ENCODE peak calls at places on chromosome 7, in ten cellular contexts. P is A549, L is left ventricle myocardium inferior, J is heart right ventricle, A is tibial artery, W is hepatocyte, S is H7, H is endodermal cell, R is fibroblast of pulmonary artery, C is cardiac muscle cell. D is an unnamed sample.

GRCh38 chr7:54841772-54842707 is 83.0 kb upstream of the SEC61G start:
- DNase-seq in P (peak), L (peak), J (peak), A (no peak), W (no peak), S (peak), H (peak), R (peak), C (peak), D (no peak)

GRCh38 chr7:155007947-155008346 is 5.0 kb upstream of the PAXIP1 start:
- DNase-seq in P (peak), L (no peak), J (no peak), A (no peak), W (no peak), S (peak), H (peak), R (peak), C (peak), D (no peak)

GRCh38 chr7:102841290-102841689 is 71.5 kb upstream of the LRRC17 start:
- DNase-seq in P (no peak), L (no peak), J (no peak), A (no peak), W (no peak), S (no peak), H (no peak), R (peak), C (no peak), D (no peak)

GRCh38 chr7:111168182-111168581 is 77.3 kb downstream of the LRRN3 start:
- DNase-seq in P (no peak), L (no peak), J (no peak), A (no peak), W (peak), S (no peak), H (no peak), R (peak), C (no peak), D (no peak)

GRCh38 chr7:114806590-114807167 is 115.2 kb upstream of the MDFIC start:
- DNase-seq in P (no peak), L (no peak), J (no peak), A (no peak), W (peak), S (no peak), H (no peak), R (peak), C (no peak), D (no peak)

GRCh38 chr7:47570649-47571050 is 11.3 kb downstream of the TNS3 start:
- DNase-seq in P (no peak), L (no peak), J (peak), A (peak), W (no peak), S (no peak), H (no peak), R (peak), C (no peak), D (peak)

GRCh38 chr7:3021825-3022224 is 21.8 kb downstream of the CARD11 start:
- DNase-seq in P (no peak), L (no peak), J (no peak), A (no peak), W (no peak), S (no peak), H (no peak), R (peak), C (no peak), D (no peak)

GRCh38 chr7:132261296-132261695 is 315.0 kb downstream of the PLXNA4 start:
- DNase-seq in P (no peak), L (no peak), J (no peak), A (no peak), W (no peak), S (no peak), H (no peak), R (no peak), C (no peak), D (no peak)

GRCh38 chr7:2175091-2175490 is 57.7 kb downstream of the MAD1L1 start:
- DNase-seq in P (no peak), L (no peak), J (no peak), A (peak), W (peak), S (no peak), H (no peak), R (no peak), C (peak), D (no peak)

GRCh38 chr7:111872411-111872810 is 310.1 kb upstream of the IMMP2L start:
- DNase-seq in P (no peak), L (no peak), J (no peak), A (no peak), W (no peak), S (no peak), H (no peak), R (no peak), C (no peak), D (no peak)

GRCh38 chr7:158858592-158859503 is 2.5 kb downstream of the DYNC2I1 start:
- DNase-seq in P (peak), L (no peak), J (no peak), A (no peak), W (no peak), S (peak), H (peak), R (peak), C (peak), D (no peak)
- H3K4me3 ChIP-seq in P (peak), L (no peak), J (no peak), A (no peak), W (no peak), S (no peak), H (peak), R (no peak), C (no peak), D (no peak)

GRCh38 chr7:45088146-45088701 is 545 bp downstream of the NACAD start:
- DNase-seq in P (no peak), L (no peak), J (no peak), A (no peak), W (no peak), S (no peak), H (no peak), R (no peak), C (no peak), D (no peak)
- H3K4me3 ChIP-seq in P (no peak), L (peak), J (peak), A (peak), W (peak), S (peak), H (peak), R (peak), C (peak), D (no peak)

GRCh38 chr7:39624935-39625694 is 1.7 kb downstream of the RALA start:
- DNase-seq in P (no peak), L (no peak), J (no peak), A (no peak), W (no peak), S (no peak), H (no peak), R (peak), C (no peak), D (no peak)
- H3K4me3 ChIP-seq in P (peak), L (peak), J (peak), A (no peak), W (peak), S (no peak), H (peak), R (peak), C (peak), D (no peak)

GRCh38 chr7:35250941-35251340 is 3.0 kb downstream of the TBX20 start:
- DNase-seq in P (no peak), L (no peak), J (no peak), A (no peak), W (no peak), S (no peak), H (no peak), R (no peak), C (peak), D (no peak)

GRCh38 chr7:35250452-35250851 is 3.4 kb downstream of the TBX20 start:
- DNase-seq in P (no peak), L (no peak), J (no peak), A (no peak), W (no peak), S (no peak), H (no peak), R (no peak), C (no peak), D (no peak)

GRCh38 chr7:35248576-35249536 is 5.0 kb downstream of the TBX20 start:
- DNase-seq in P (no peak), L (no peak), J (no peak), A (no peak), W (no peak), S (peak), H (peak), R (no peak), C (peak), D (no peak)

GRCh38 chr7:35251606-35252310 is 2.1 kb downstream of the TBX20 start:
- DNase-seq in P (no peak), L (no peak), J (no peak), A (no peak), W (no peak), S (peak), H (no peak), R (no peak), C (no peak), D (no peak)

GRCh38 chr7:35249537-35249907 is 4.4 kb downstream of the TBX20 start:
- DNase-seq in P (no peak), L (peak), J (no peak), A (no peak), W (no peak), S (peak), H (peak), R (no peak), C (peak), D (no peak)
- H3K4me3 ChIP-seq in P (no peak), L (peak), J (peak), A (no peak), W (no peak), S (peak), H (peak), R (peak), C (peak), D (no peak)

GRCh38 chr7:22350466-22351328 is 6.3 kb downstream of the RAPGEF5 start:
- DNase-seq in P (no peak), L (no peak), J (no peak), A (no peak), W (peak), S (no peak), H (no peak), R (peak), C (no peak), D (no peak)
- H3K4me3 ChIP-seq in P (no peak), L (no peak), J (no peak), A (no peak), W (no peak), S (no peak), H (peak), R (no peak), C (no peak), D (no peak)

DNA sequence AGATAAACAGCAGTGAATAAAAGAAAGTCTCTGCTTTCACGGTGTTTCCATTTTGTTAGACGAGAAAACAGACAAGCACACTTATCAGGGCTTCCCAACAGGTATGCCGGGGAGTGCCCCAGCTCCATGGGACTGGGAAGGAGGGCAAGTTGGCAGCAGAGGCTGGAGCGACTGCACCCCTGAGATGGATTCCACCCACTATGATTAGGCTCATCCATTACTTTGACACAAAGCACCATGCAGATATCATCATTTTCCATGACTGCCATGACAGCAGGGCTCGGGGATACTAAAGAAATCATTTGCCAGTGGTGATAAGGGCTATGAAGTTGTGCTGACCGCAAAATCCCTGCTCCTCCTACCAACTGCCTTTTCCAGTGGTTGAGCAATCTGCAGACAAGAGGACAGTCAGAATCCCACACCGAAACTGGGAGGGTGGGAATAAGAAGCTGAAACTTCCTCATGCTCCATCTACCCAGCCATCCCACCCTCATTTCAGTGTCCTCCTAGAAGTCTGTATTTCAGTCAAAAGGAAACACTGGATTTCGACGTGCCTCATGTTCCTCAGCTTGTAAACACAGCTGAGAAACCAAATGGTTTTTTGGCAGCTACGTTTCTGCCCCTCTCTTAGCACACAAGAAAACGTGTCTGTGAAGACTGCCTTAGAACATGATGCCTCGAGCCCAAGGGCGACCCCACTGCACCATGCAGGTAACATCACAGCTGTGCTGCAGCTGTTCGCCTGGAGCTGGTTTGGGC is 15.5 kb downstream of the CREB3L2 start:
- DNase-seq in P (no peak), L (no peak), J (peak), A (no peak), W (peak), S (no peak), H (no peak), R (peak), C (no peak), D (no peak)
- H3K4me3 ChIP-seq in P (no peak), L (no peak), J (no peak), A (no peak), W (no peak), S (no peak), H (no peak), R (no peak), C (no peak), D (no peak)